ENCODE peak calls at places on chromosomes 4 and X, in ten cellular contexts. V is KBM-7; Z is NCI-H524; O is left colon; I is fibroblast of lung; Y is GM23338; R is iPS DF 19.7; B is activated CD4-positive, alpha-beta T cell treated with anti-CD3 and anti-CD28 coated beads for 24 hours; J is sigmoid colon; L is cardiac fibroblast. K is an unnamed sample.

GRCh38 chrX:63675716-63676115 is 109.3 kb downstream of the ARHGEF9 start:
- DNase-seq in V (no peak), Z (no peak), O (no peak), I (no peak), Y (no peak), R (no peak), B (no peak), J (no peak), L (no peak), K (no peak)

GRCh38 chrX:11105080-11105479 is 6.1 kb upstream of the HCCS start:
- DNase-seq in V (no peak), Z (no peak), O (no peak), I (peak; percentile 69), Y (no peak), R (no peak), B (no peak), J (no peak), L (peak; percentile 49), K (no peak)

GRCh38 chrX:154373340-154374306 is 811 bp downstream of the FLNA start:
- DNase-seq in V (peak; percentile 73), Z (peak; percentile 64), O (peak; percentile 67), I (peak; percentile 76), Y (peak; percentile 81), R (no peak), B (no peak), J (no peak), L (peak; percentile 85), K (no peak)

GRCh38 chr4:83267835-83268475 is 16.6 kb downstream of the COQ2 start:
- DNase-seq in V (no peak), Z (no peak), O (no peak), I (no peak), Y (no peak), R (no peak), B (no peak), J (no peak), L (no peak), K (no peak)

GRCh38 chr4:152479428-152480026 is 56.4 kb downstream of the FBXW7 start:
- DNase-seq in V (no peak), Z (no peak), O (no peak), I (peak; percentile 83), Y (no peak), R (no peak), B (no peak), J (no peak), L (peak; percentile 89), K (no peak)

GRCh38 chr4:76053730-76054129 is 17.9 kb upstream of the CXCL11 start:
- DNase-seq in V (no peak), Z (no peak), O (no peak), I (no peak), Y (no peak), R (no peak), B (no peak), J (no peak), L (no peak), K (no peak)

GRCh38 chr4:103098746-103099421 is 750 bp downstream of the BDH2 start:
- DNase-seq in V (no peak), Z (no peak), O (no peak), I (no peak), Y (peak; percentile 4), R (no peak), B (no peak), J (no peak), L (peak; percentile 22), K (no peak)

GRCh38 chr4:574346-575161 is 1.5 kb downstream of the TMEM271 start:
- DNase-seq in V (no peak), Z (no peak), O (no peak), I (no peak), Y (peak; percentile 17), R (no peak), B (no peak), J (no peak), L (no peak), K (no peak)

GRCh38 chr4:2843023-2843908 is at the start of gene ADD1:
- DNase-seq in V (peak; percentile 98), Z (peak; percentile 90), O (peak; percentile 89), I (peak; percentile 92), Y (peak; percentile 93), R (peak; percentile 50), B (peak; percentile 89), J (peak; percentile 96), L (peak; percentile 91), K (peak; percentile 94)

GRCh38 chrX:33840176-33840575 is 291.9 kb downstream of the FAM47A start:
- DNase-seq in V (peak; percentile 12), Z (peak; percentile 60), O (no peak), I (no peak), Y (no peak), R (no peak), B (no peak), J (no peak), L (no peak), K (no peak)